ENCODE peak calls at places on chromosome 6, in nine cellular contexts. One of them, this sample, is unnamed.

GRCh38 chr6:105600342-105601293 is 197.7 kb upstream of the PREP start:
- DNase-seq in RPMI7951: peak; percentile 46
- DNase-seq in stimulated activated CD4-positive, alpha-beta T cell treated with anti-CD3 and anti-CD28 coated beads, Interleukin-4, amount 100 ng/mL, for 1 hour: no peak
- DNase-seq in nephron progenitor cell: no peak
- DNase-seq in WERI-Rb-1: no peak
- DNase-seq in brain microvascular endothelial cell: peak; percentile 88
- DNase-seq in NCI-H2029 treated with DMSO at 0.1 percent for 48 hours: no peak
- DNase-seq in retina: no peak
- DNase-seq in H54: no peak
- DNase-seq in this sample: no peak

GRCh38 chr6:11222385-11223277 is 9.8 kb downstream of the NEDD9 start:
- DNase-seq in RPMI7951: no peak
- DNase-seq in stimulated activated CD4-positive, alpha-beta T cell treated with anti-CD3 and anti-CD28 coated beads, Interleukin-4, amount 100 ng/mL, for 1 hour: no peak
- DNase-seq in nephron progenitor cell: no peak
- DNase-seq in WERI-Rb-1: no peak
- DNase-seq in brain microvascular endothelial cell: no peak
- DNase-seq in NCI-H2029 treated with DMSO at 0.1 percent for 48 hours: no peak
- DNase-seq in retina: no peak
- DNase-seq in H54: no peak
- DNase-seq in this sample: no peak

GRCh38 chr6:70412797-70413113 is 553 bp upstream of the FAM135A start:
- DNase-seq in RPMI7951: no peak
- DNase-seq in stimulated activated CD4-positive, alpha-beta T cell treated with anti-CD3 and anti-CD28 coated beads, Interleukin-4, amount 100 ng/mL, for 1 hour: no peak
- DNase-seq in nephron progenitor cell: no peak
- DNase-seq in WERI-Rb-1: no peak
- DNase-seq in brain microvascular endothelial cell: no peak
- DNase-seq in NCI-H2029 treated with DMSO at 0.1 percent for 48 hours: no peak
- DNase-seq in retina: no peak
- DNase-seq in H54: no peak
- DNase-seq in this sample: no peak

GRCh38 chr6:53431704-53432103 is 83.0 kb upstream of the ELOVL5 start:
- DNase-seq in RPMI7951: no peak
- DNase-seq in stimulated activated CD4-positive, alpha-beta T cell treated with anti-CD3 and anti-CD28 coated beads, Interleukin-4, amount 100 ng/mL, for 1 hour: no peak
- DNase-seq in nephron progenitor cell: no peak
- DNase-seq in WERI-Rb-1: no peak
- DNase-seq in brain microvascular endothelial cell: no peak
- DNase-seq in NCI-H2029 treated with DMSO at 0.1 percent for 48 hours: no peak
- DNase-seq in retina: no peak
- DNase-seq in H54: no peak
- DNase-seq in this sample: no peak

GRCh38 chr6:170108890-170109587 is 181.8 kb downstream of the DLL1 start:
- DNase-seq in RPMI7951: no peak
- DNase-seq in stimulated activated CD4-positive, alpha-beta T cell treated with anti-CD3 and anti-CD28 coated beads, Interleukin-4, amount 100 ng/mL, for 1 hour: no peak
- DNase-seq in nephron progenitor cell: no peak
- DNase-seq in WERI-Rb-1: no peak
- DNase-seq in brain microvascular endothelial cell: no peak
- DNase-seq in NCI-H2029 treated with DMSO at 0.1 percent for 48 hours: no peak
- DNase-seq in retina: no peak
- DNase-seq in H54: no peak
- DNase-seq in this sample: no peak

GRCh38 chr6:134593887-134594286 is 276.0 kb upstream of the SGK1 start:
- DNase-seq in RPMI7951: peak; percentile 16
- DNase-seq in stimulated activated CD4-positive, alpha-beta T cell treated with anti-CD3 and anti-CD28 coated beads, Interleukin-4, amount 100 ng/mL, for 1 hour: no peak
- DNase-seq in nephron progenitor cell: no peak
- DNase-seq in WERI-Rb-1: no peak
- DNase-seq in brain microvascular endothelial cell: no peak
- DNase-seq in NCI-H2029 treated with DMSO at 0.1 percent for 48 hours: no peak
- DNase-seq in retina: no peak
- DNase-seq in H54: no peak
- DNase-seq in this sample: no peak

GRCh38 chr6:64553414-64553813 is 917.8 kb downstream of the PHF3 start:
- DNase-seq in RPMI7951: no peak
- DNase-seq in stimulated activated CD4-positive, alpha-beta T cell treated with anti-CD3 and anti-CD28 coated beads, Interleukin-4, amount 100 ng/mL, for 1 hour: no peak
- DNase-seq in nephron progenitor cell: no peak
- DNase-seq in WERI-Rb-1: no peak
- DNase-seq in brain microvascular endothelial cell: no peak
- DNase-seq in NCI-H2029 treated with DMSO at 0.1 percent for 48 hours: no peak
- DNase-seq in retina: no peak
- DNase-seq in H54: no peak
- DNase-seq in this sample: no peak

GRCh38 chr6:138215071-138215470 is 3.2 kb downstream of the PBOV1 start:
- DNase-seq in RPMI7951: no peak
- DNase-seq in stimulated activated CD4-positive, alpha-beta T cell treated with anti-CD3 and anti-CD28 coated beads, Interleukin-4, amount 100 ng/mL, for 1 hour: no peak
- DNase-seq in nephron progenitor cell: no peak
- DNase-seq in WERI-Rb-1: no peak
- DNase-seq in brain microvascular endothelial cell: no peak
- DNase-seq in NCI-H2029 treated with DMSO at 0.1 percent for 48 hours: no peak
- DNase-seq in retina: no peak
- DNase-seq in H54: no peak
- DNase-seq in this sample: no peak

GRCh38 chr6:15375638-15376290 is 129.9 kb downstream of the JARID2 start:
- DNase-seq in RPMI7951: no peak
- DNase-seq in stimulated activated CD4-positive, alpha-beta T cell treated with anti-CD3 and anti-CD28 coated beads, Interleukin-4, amount 100 ng/mL, for 1 hour: no peak
- DNase-seq in nephron progenitor cell: no peak
- DNase-seq in WERI-Rb-1: no peak
- DNase-seq in brain microvascular endothelial cell: no peak
- DNase-seq in NCI-H2029 treated with DMSO at 0.1 percent for 48 hours: no peak
- DNase-seq in retina: no peak
- DNase-seq in H54: no peak
- DNase-seq in this sample: no peak

GRCh38 chr6:159380104-159380503 is 210.9 kb downstream of the FNDC1 start:
- DNase-seq in RPMI7951: no peak
- DNase-seq in stimulated activated CD4-positive, alpha-beta T cell treated with anti-CD3 and anti-CD28 coated beads, Interleukin-4, amount 100 ng/mL, for 1 hour: no peak
- DNase-seq in nephron progenitor cell: no peak
- DNase-seq in WERI-Rb-1: no peak
- DNase-seq in brain microvascular endothelial cell: no peak
- DNase-seq in NCI-H2029 treated with DMSO at 0.1 percent for 48 hours: no peak
- DNase-seq in retina: no peak
- DNase-seq in H54: no peak
- DNase-seq in this sample: no peak